ENCODE peak calls at places on chromosomes 1 and 21, in five cellular contexts. G, M, B, R and T are unnamed samples.
A peak's percentile ranks its signal among the peaks of the same experiment; 100 is the strongest.

GRCh38 chr1:201828451-201828819 is 522 bp upstream of the IPO9 start:
- DNase-seq in R (no peak), M (peak; percentile 35), G (no peak), B (peak; percentile 56), T (no peak)

GRCh38 chr1:29129916-29130315 is 6.2 kb upstream of the TMEM200B start:
- DNase-seq in B (no peak), G (no peak), R (no peak), M (no peak), T (no peak)

GRCh38 chr1:230581446-230582079 is 60.7 kb upstream of the COG2 start:
- DNase-seq in B (no peak), R (peak; percentile 67), M (no peak), G (peak; percentile 58), T (no peak)

GRCh38 chr1:192973988-192974387 is 85.2 kb downstream of the UCHL5 start:
- DNase-seq in M (no peak), G (no peak), B (no peak), R (no peak), T (no peak)

GRCh38 chr21:41166947-41167346 is 1.0 kb upstream of the BACE2 start:
- DNase-seq in G (no peak), B (no peak), M (no peak), R (no peak), T (no peak)

GRCh38 chr21:26130249-26130896 is 40.2 kb downstream of the APP start:
- DNase-seq in B (peak; percentile 63), R (no peak), M (peak; percentile 82), G (no peak), T (no peak)

GRCh38 chr1:41751804-41752513 is 166.8 kb downstream of the HIVEP3 start:
- DNase-seq in M (peak; percentile 92), B (peak; percentile 47), G (no peak), R (no peak), T (no peak)

GRCh38 chr1:228837817-228838716 is 102.8 kb downstream of the RHOU start:
- DNase-seq in M (peak; percentile 93), B (peak; percentile 95), R (peak; percentile 34), G (no peak), T (peak; percentile 42)

GRCh38 chr1:180672105-180672504 is 40.3 kb downstream of the XPR1 start:
- DNase-seq in B (no peak), G (no peak), R (no peak), M (peak; percentile 69), T (no peak)

GRCh38 chr1:105608713-105609112 is 1447.8 kb upstream of the PRMT6 start:
- DNase-seq in R (no peak), G (no peak), M (no peak), B (peak; percentile 23), T (no peak)

GRCh38 chr1:178632619-178633018 is 92.4 kb upstream of the RALGPS2 start:
- DNase-seq in M (peak; percentile 72), B (no peak), R (no peak), G (no peak), T (no peak)

GRCh38 chr1:15703562-15703961 is 19.4 kb downstream of the PLEKHM2 start:
- DNase-seq in M (peak; percentile 91), R (no peak), B (peak; percentile 89), G (no peak), T (no peak)

GRCh38 chr1:53582211-53583020 is 123.2 kb downstream of the DMRTB1 start:
- DNase-seq in R (no peak), G (no peak), B (no peak), M (no peak), T (no peak)

GRCh38 chr1:9589144-9589718 is 520 bp downstream of the TMEM201 start:
- DNase-seq in M (peak; percentile 23), B (peak; percentile 55), G (no peak), R (peak; percentile 73), T (no peak)

GRCh38 chr1:211088156-211088555 is 45.8 kb downstream of the KCNH1 start:
- DNase-seq in B (no peak), R (no peak), M (no peak), G (no peak), T (no peak)

GRCh38 chr21:38766987-38767722 is 38.6 kb upstream of the ETS2 start:
- DNase-seq in R (no peak), G (no peak), B (peak; percentile 51), M (no peak), T (no peak)

GRCh38 chr1:87983841-87984240 is 655.2 kb downstream of the LMO4 start:
- DNase-seq in M (no peak), G (no peak), R (no peak), B (no peak), T (no peak)

GRCh38 chr1:65431111-65431705 is 10.7 kb downstream of the LEPR start:
- DNase-seq in G (no peak), R (no peak), M (peak; percentile 55), B (peak; percentile 63), T (no peak)

GRCh38 chr21:28538987-28539622 is 453.6 kb downstream of the LTN1 start:
- DNase-seq in G (no peak), M (peak; percentile 96), R (no peak), B (peak; percentile 64), T (no peak)

GRCh38 chr1:24926596-24927249 is 3.4 kb downstream of the RUNX3 start:
- DNase-seq in G (no peak), R (no peak), M (no peak), B (peak; percentile 23), T (peak; percentile 53)

GRCh38 chr1:151238467-151238739 is 16.1 kb upstream of the PSMD4 start:
- DNase-seq in B (peak; percentile 80), R (no peak), G (no peak), M (peak; percentile 96), T (no peak)

GRCh38 chr1:193060938-193061337 is 1.5 kb downstream of the RO60 start:
- DNase-seq in M (peak; percentile 22), G (no peak), B (peak; percentile 14), R (no peak), T (no peak)

GRCh38 chr1:200262326-200262965 is 147.4 kb downstream of the ZNF281 start:
- DNase-seq in R (no peak), M (no peak), G (no peak), B (no peak), T (no peak)

GRCh38 chr1:218347713-218348627 is 2.8 kb downstream of the TGFB2 start:
- DNase-seq in R (peak; percentile 24), G (no peak), B (peak; percentile 65), M (peak; percentile 70), T (no peak)

GRCh38 chr1:218344814-218345672 is at the start of gene TGFB2:
- DNase-seq in G (peak; percentile 59), M (peak; percentile 85), B (peak; percentile 89), R (no peak), T (no peak)

GRCh38 chr1:218347316-218347712 is 2.2 kb downstream of the TGFB2 start:
- DNase-seq in B (peak; percentile 41), M (peak; percentile 30), R (peak; percentile 70), G (peak; percentile 56), T (no peak)

GRCh38 chr1:218346391-218347204 is 1.5 kb downstream of the TGFB2 start:
- DNase-seq in M (peak; percentile 37), R (no peak), B (peak; percentile 61), G (peak; percentile 46), T (no peak)

DNA sequence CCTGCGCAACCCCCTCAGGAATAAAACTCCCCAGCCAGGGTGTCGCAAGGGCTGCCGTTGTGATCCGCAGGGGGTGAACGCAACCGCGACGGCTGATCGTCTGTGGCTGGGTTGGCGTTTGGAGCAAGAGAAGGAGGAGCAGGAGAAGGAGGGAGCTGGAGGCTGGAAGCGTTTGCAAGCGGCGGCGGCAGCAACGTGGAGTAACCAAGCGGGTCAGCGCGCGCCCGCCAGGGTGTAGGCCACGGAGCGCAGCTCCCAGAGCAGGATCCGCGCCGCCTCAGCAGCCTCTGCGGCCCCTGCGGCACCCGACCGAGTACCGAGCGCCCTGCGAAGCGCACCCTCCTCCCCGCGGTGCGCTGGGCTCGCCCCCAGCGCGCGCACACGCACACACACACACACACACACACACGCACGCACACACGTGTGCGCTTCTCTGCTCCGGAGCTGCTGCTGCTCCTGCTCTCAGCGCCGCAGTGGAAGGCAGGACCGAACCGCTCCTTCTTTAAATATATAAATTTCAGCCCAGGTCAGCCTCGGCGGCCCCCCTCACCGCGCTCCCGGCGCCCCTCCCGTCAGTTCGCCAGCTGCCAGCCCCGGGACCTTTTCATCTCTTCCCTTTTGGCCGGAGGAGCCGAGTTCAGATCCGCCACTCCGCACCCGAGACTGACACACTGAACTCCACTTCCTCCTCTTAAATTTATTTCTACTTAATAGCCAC is 696 bp downstream of the TGFB2 start:
- DNase-seq in G (peak; percentile 65), R (peak; percentile 75), M (peak; percentile 70), B (peak; percentile 81), T (no peak)
- H3K14ac ChIP-seq in G (no peak overlapping the region), R (no peak overlapping the region), M (peak overlapping the region; percentile 86), B (peak overlapping the region; percentile 51), T (peak overlapping the region; percentile 39)

GRCh38 chr1:26361605-26362122 is 7.7 kb upstream of the CRYBG2 start:
- DNase-seq in R (no peak), B (no peak), G (no peak), M (no peak), T (no peak)

GRCh38 chr1:26362331-26362730 is 8.4 kb upstream of the CRYBG2 start:
- DNase-seq in B (no peak), R (no peak), G (no peak), M (no peak), T (no peak)

GRCh38 chr1:26358411-26359384 is 4.8 kb upstream of the CRYBG2 start:
- DNase-seq in R (no peak), B (no peak), M (no peak), G (peak; percentile 60), T (no peak)

GRCh38 chr1:26360807-26361604 is 7.1 kb upstream of the CRYBG2 start:
- DNase-seq in R (no peak), G (no peak), B (no peak), M (no peak), T (no peak)

DNA sequence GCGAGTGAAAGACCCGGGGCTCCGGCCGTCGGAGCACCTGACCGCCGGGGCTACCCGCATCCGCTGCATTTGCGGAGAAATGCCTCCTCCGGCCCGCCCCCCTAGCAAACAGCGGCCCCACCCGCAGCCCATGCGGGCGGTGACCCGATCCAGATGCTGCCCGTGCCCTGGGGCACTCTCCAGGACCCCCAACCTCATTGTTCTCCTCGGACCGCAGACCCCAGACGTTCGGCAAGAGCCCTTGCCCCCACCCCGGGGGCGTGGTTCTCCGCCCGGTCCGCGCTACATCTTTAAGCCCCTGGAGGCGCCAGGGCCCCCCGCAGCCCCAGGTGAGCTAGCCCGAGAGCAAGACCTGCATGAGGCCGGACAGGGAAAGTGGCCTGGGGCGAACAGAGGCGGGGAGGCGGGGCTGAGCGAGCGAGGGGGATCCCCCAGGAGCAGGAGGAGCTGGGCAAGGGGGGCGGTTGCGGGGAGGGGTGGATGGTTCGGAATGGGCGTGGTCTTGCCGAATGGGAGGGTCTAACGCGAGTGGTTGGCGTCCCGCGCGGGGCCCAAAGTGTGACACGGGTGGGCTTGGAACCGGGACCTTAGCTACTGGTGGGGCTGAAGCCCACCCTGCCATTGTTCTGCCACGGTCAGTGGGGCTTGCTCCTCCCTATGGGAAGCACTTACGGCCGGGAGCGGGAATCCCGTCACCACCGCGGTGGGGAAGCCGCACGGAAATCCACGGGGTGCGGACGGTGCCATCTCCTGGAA is 6.3 kb upstream of the CRYBG2 start:
- DNase-seq in B (no peak), M (no peak), R (peak; percentile 86), G (peak; percentile 87), T (peak; percentile 50)
- H3K18ac ChIP-seq in B (no peak overlapping the region), M (no peak overlapping the region), R (peak overlapping the region; percentile 86), G (peak overlapping the region; percentile 5), T (peak overlapping the region; percentile 98)

GRCh38 chr1:208223136-208223535 is 21.0 kb downstream of the PLXNA2 start:
- DNase-seq in B (no peak), G (no peak), R (no peak), M (peak; percentile 51), T (no peak)
- H3K14ac ChIP-seq in B (no peak overlapping the region), G (no peak overlapping the region), R (no peak overlapping the region), M (peak overlapping the region; percentile 58), T (no peak overlapping the region)

DNA sequence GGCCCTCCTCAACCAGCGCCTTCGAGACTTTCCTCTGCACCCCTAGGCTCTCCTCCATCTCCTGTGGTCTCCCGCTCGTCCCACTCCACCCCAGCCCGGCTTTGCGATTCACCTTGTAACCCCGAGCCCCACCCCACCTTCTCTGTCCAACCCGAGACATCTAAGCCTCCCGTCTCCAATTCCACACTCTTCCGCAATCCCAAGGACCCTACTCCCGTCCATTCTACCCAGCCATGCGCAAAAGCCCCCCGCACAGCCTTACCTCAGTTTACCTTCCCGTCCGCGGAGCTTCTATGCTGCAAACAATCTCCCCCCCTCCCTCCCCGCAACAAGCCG is 174 bp downstream of the SH3BP5L start:
- DNase-seq in M (no peak), B (no peak), G (no peak), R (peak; percentile 60), T (no peak)
- H3K18ac ChIP-seq in M (peak overlapping the region; percentile 64), B (no peak overlapping the region), G (peak overlapping the region; percentile 6), R (peak overlapping the region; percentile 75), T (peak overlapping the region; percentile 91)